ENCODE peak calls at places on chromosome 2, in five cellular contexts. One of them, this sample, is unnamed.

GRCh38 chr2:161571051-161571429 is 53.2 kb upstream of the SLC4A10 start:
- DNase-seq in fibroblast of mammary gland: no peak
- DNase-seq in cardiac muscle cell: no peak
- DNase-seq in lung: no peak
- DNase-seq in tibial nerve: no peak
- DNase-seq in this sample: no peak

GRCh38 chr2:169799555-169799954 is 884 bp downstream of the SSB start:
- DNase-seq in cardiac muscle cell: peak
- DNase-seq in lung: no peak
- DNase-seq in fibroblast of mammary gland: peak
- DNase-seq in tibial nerve: no peak
- DNase-seq in this sample: no peak

GRCh38 chr2:232941400-232941799 is 71.3 kb downstream of the SNORC start:
- DNase-seq in tibial nerve: no peak
- DNase-seq in lung: no peak
- DNase-seq in cardiac muscle cell: no peak
- DNase-seq in fibroblast of mammary gland: no peak
- DNase-seq in this sample: no peak

GRCh38 chr2:181877181-181877664 is 14.3 kb upstream of the ITPRID2 start:
- DNase-seq in lung: no peak
- DNase-seq in tibial nerve: no peak
- DNase-seq in cardiac muscle cell: no peak
- DNase-seq in fibroblast of mammary gland: no peak
- DNase-seq in this sample: no peak

GRCh38 chr2:15955232-15955983 is 15.1 kb downstream of the MYCN start:
- DNase-seq in lung: no peak
- DNase-seq in tibial nerve: no peak
- DNase-seq in cardiac muscle cell: no peak
- DNase-seq in fibroblast of mammary gland: no peak
- DNase-seq in this sample: no peak

GRCh38 chr2:134917219-134917957 is 1.2 kb upstream of the CCNT2 start:
- DNase-seq in cardiac muscle cell: no peak
- DNase-seq in tibial nerve: no peak
- DNase-seq in lung: peak
- DNase-seq in fibroblast of mammary gland: peak
- DNase-seq in this sample: peak

GRCh38 chr2:143128681-143129580 is at the start of gene ARHGAP15:
- DNase-seq in fibroblast of mammary gland: no peak
- DNase-seq in tibial nerve: no peak
- DNase-seq in lung: no peak
- DNase-seq in cardiac muscle cell: no peak
- DNase-seq in this sample: peak

GRCh38 chr2:120805590-120805989 is 69.9 kb downstream of the GLI2 start:
- DNase-seq in lung: no peak
- DNase-seq in cardiac muscle cell: no peak
- DNase-seq in tibial nerve: no peak
- DNase-seq in fibroblast of mammary gland: no peak
- DNase-seq in this sample: no peak

GRCh38 chr2:5392658-5393057 is 299.5 kb upstream of the SOX11 start:
- DNase-seq in lung: no peak
- DNase-seq in fibroblast of mammary gland: no peak
- DNase-seq in tibial nerve: no peak
- DNase-seq in cardiac muscle cell: no peak
- DNase-seq in this sample: no peak

GRCh38 chr2:79370976-79371550 is 141.8 kb upstream of the CTNNA2 start:
- DNase-seq in lung: no peak
- DNase-seq in tibial nerve: no peak
- DNase-seq in fibroblast of mammary gland: no peak
- DNase-seq in cardiac muscle cell: no peak
- DNase-seq in this sample: no peak

GRCh38 chr2:100004348-100004884 is 138.0 kb downstream of the AFF3 start:
- DNase-seq in cardiac muscle cell: no peak
- DNase-seq in fibroblast of mammary gland: no peak
- DNase-seq in tibial nerve: no peak
- DNase-seq in lung: no peak
- DNase-seq in this sample: no peak

GRCh38 chr2:127143851-127144782 is 37.2 kb upstream of the BIN1 start:
- DNase-seq in lung: no peak
- DNase-seq in cardiac muscle cell: no peak
- DNase-seq in fibroblast of mammary gland: peak
- DNase-seq in tibial nerve: peak
- DNase-seq in this sample: no peak
- TF ChIP-seq CTCF in lung: no peak
- TF ChIP-seq CTCF in cardiac muscle cell: no peak
- TF ChIP-seq CTCF in fibroblast of mammary gland: no peak
- TF ChIP-seq CTCF in tibial nerve: peak
- TF ChIP-seq CTCF in this sample: no peak

DNA sequence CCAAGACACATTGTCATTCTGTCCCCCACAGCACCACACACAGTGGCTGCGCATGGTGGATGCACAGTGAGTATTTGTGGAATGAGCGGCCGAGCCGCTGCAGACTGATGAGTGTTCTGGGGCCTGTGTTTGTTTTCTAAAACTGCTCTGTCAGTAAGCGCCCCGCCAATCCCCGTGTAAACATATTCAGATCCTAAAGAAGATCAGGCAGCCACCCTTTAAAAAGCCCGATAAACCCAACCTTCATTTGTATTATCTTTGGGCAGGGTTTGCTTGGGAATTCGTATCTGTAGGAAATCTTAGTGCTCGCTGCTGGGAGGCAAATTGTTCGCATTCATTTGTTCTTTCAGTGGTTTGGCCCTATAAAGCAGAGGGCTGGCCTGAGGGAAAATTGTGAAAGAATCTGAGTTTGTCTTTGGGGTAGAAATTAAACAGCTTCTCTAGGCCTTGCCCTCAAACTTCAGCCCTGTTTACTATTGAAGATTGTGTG is 68.6 kb downstream of the TGOLN2 start:
- DNase-seq in fibroblast of mammary gland: peak
- DNase-seq in cardiac muscle cell: peak
- DNase-seq in tibial nerve: peak
- DNase-seq in lung: no peak
- DNase-seq in this sample: no peak
- TF ChIP-seq CTCF in fibroblast of mammary gland: no peak
- TF ChIP-seq CTCF in cardiac muscle cell: no peak
- TF ChIP-seq CTCF in tibial nerve: no peak
- TF ChIP-seq CTCF in lung: no peak
- TF ChIP-seq CTCF in this sample: no peak

DNA sequence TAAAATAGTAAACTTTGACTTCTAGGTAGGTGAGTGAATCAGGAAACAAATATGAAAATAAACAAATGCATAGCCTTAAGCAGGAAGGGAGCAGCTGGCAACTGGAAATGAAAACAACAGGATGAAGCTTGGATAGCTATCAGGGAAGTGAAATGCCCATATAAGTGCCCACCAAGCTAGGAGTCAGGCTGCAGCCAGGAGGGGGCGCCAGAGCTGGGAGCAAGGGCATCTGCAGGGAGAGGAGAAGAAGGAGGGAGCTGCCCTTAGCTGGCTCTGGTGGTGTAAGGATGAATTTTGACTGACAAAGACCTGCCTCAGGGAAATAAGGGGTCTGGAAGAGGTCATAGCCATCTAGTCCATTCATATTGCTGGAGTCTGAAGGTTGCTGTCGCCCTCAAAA is 298.3 kb downstream of the TDRD15 start:
- DNase-seq in tibial nerve: no peak
- DNase-seq in lung: no peak
- DNase-seq in fibroblast of mammary gland: no peak
- DNase-seq in cardiac muscle cell: no peak
- DNase-seq in this sample: no peak
- TF ChIP-seq CTCF in tibial nerve: no peak
- TF ChIP-seq CTCF in lung: no peak
- TF ChIP-seq CTCF in fibroblast of mammary gland: no peak
- TF ChIP-seq CTCF in cardiac muscle cell: no peak
- TF ChIP-seq CTCF in this sample: no peak

GRCh38 chr2:63484481-63484880 is 103.8 kb downstream of the WDPCP start:
- DNase-seq in lung: no peak
- DNase-seq in tibial nerve: no peak
- DNase-seq in cardiac muscle cell: peak
- DNase-seq in fibroblast of mammary gland: no peak
- DNase-seq in this sample: no peak

GRCh38 chr2:63484901-63485300 is 103.4 kb downstream of the WDPCP start:
- DNase-seq in lung: no peak
- DNase-seq in fibroblast of mammary gland: no peak
- DNase-seq in tibial nerve: no peak
- DNase-seq in cardiac muscle cell: no peak
- DNase-seq in this sample: no peak

GRCh38 chr2:63488118-63488713 is 100.1 kb downstream of the WDPCP start:
- DNase-seq in tibial nerve: no peak
- DNase-seq in cardiac muscle cell: peak
- DNase-seq in fibroblast of mammary gland: peak
- DNase-seq in lung: no peak
- DNase-seq in this sample: no peak

GRCh38 chr2:63486861-63487290 is 101.4 kb downstream of the WDPCP start:
- DNase-seq in cardiac muscle cell: no peak
- DNase-seq in tibial nerve: no peak
- DNase-seq in fibroblast of mammary gland: no peak
- DNase-seq in lung: no peak
- DNase-seq in this sample: no peak
- TF ChIP-seq CTCF in cardiac muscle cell: no peak
- TF ChIP-seq CTCF in tibial nerve: no peak
- TF ChIP-seq CTCF in fibroblast of mammary gland: peak
- TF ChIP-seq CTCF in lung: no peak
- TF ChIP-seq CTCF in this sample: no peak

GRCh38 chr2:67836861-67837260 is 225.9 kb downstream of the C1D start:
- DNase-seq in lung: no peak
- DNase-seq in fibroblast of mammary gland: no peak
- DNase-seq in tibial nerve: no peak
- DNase-seq in cardiac muscle cell: no peak
- DNase-seq in this sample: no peak
- TF ChIP-seq CTCF in lung: no peak
- TF ChIP-seq CTCF in fibroblast of mammary gland: no peak
- TF ChIP-seq CTCF in tibial nerve: no peak
- TF ChIP-seq CTCF in cardiac muscle cell: no peak
- TF ChIP-seq CTCF in this sample: no peak

DNA sequence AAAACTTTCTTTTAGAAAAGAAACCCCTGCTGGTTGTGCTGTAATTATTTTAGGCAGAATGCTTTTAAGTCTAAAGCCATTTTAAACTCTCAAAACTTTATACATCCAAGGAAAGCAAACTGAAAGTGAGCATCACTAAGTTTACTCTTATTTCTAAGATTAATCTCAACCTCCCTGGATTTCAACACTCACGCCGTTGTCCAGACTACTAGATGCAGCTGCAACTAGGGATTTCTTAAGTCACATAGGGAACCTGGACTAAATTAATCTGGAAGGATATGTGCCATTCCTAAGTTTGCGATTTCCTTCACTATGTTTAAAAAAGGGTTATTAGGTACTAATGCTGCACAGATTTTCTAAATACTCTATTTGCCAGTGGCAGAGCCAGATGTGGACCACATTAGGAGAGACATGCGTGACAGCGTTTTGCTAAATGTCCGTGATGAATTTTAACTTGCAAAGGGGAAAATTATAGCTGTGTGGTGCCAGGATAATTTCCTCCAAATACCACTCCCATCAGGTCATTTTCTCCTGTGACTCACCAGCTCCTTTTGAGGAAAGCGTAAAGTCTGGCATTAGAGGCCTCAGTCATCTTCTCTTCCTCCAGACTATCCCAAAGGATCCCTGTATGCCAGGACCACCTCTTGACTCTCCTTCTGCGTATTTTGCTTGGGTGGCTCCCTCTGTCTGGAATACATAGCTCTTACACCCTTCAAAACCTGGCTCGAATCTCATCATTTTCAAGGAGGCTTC is 143.7 kb downstream of the ATL2 start:
- DNase-seq in cardiac muscle cell: peak
- DNase-seq in tibial nerve: peak
- DNase-seq in fibroblast of mammary gland: peak
- DNase-seq in lung: no peak
- DNase-seq in this sample: no peak
- TF ChIP-seq CTCF in cardiac muscle cell: peak
- TF ChIP-seq CTCF in tibial nerve: peak
- TF ChIP-seq CTCF in fibroblast of mammary gland: peak
- TF ChIP-seq CTCF in lung: no peak
- TF ChIP-seq CTCF in this sample: no peak

GRCh38 chr2:174717273-174717672 is 47.0 kb downstream of the CHRNA1 start:
- DNase-seq in tibial nerve: no peak
- DNase-seq in lung: no peak
- DNase-seq in fibroblast of mammary gland: peak
- DNase-seq in cardiac muscle cell: peak
- DNase-seq in this sample: no peak
- TF ChIP-seq CTCF in tibial nerve: no peak
- TF ChIP-seq CTCF in lung: no peak
- TF ChIP-seq CTCF in fibroblast of mammary gland: no peak
- TF ChIP-seq CTCF in cardiac muscle cell: no peak
- TF ChIP-seq CTCF in this sample: no peak

DNA sequence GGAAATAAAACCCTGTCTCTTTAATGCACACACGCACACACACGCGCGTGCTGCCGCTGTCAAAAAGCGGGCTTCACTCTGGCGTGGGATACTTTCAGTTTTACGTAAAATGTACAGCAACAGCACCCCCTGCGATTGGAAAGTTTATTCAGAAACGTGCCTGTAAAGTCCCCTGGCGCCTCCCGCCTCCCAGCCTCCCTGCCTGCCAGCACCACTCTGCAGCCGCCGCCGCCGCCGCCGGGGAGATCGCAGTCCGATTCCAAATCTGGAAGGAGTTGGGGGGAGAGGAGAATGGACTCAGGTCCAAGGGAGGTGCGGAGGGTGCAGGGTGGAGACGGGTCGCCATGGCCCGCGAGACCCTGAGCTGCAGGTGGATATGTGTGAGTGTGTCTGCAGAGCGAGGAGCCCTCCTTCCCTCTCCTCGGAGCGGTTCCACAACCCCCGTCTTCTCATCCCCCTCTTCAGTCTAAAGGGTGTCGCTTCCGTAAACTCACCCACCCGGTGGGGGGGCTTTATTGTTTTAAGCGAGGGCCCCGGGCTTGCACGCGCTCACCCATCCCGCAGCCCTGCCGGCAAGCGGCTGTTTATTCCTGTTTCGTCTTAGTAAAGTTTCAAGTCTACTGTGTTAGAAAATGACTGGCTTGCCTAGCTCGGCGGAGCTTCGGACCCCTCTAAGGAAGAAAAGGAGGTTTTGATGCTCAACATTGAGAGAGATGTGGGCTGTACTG is 1.8 kb upstream of the BCL11A start:
- DNase-seq in tibial nerve: no peak
- DNase-seq in fibroblast of mammary gland: peak
- DNase-seq in cardiac muscle cell: peak
- DNase-seq in lung: peak
- DNase-seq in this sample: peak
- TF ChIP-seq CTCF in tibial nerve: no peak
- TF ChIP-seq CTCF in fibroblast of mammary gland: peak
- TF ChIP-seq CTCF in cardiac muscle cell: peak
- TF ChIP-seq CTCF in lung: no peak
- TF ChIP-seq CTCF in this sample: peak